ENCODE peak calls at places on chromosome 3, in four cellular contexts. H, X, G and O are unnamed samples. For H3K4me1, the result is how much of the 10 kb centered on the place peaks cover.

GRCh38 chr3:161264771-161265343 is 43.7 kb downstream of the NMD3 start:
- DNase-seq in H (no peak), X (no peak), G (no peak), O (no peak)

GRCh38 chr3:154904328-154904727 is 175.8 kb upstream of the MME start:
- DNase-seq in H (no peak), X (no peak), G (no peak), O (no peak)

GRCh38 chr3:32593903-32594525 is 23.4 kb upstream of the DYNC1LI1 start:
- DNase-seq in H (no peak), X (no peak), G (no peak), O (no peak)

GRCh38 chr3:56790016-56790950 is 11.5 kb downstream of the ARHGEF3 start:
- DNase-seq in H (no peak), X (no peak), G (no peak), O (no peak)

GRCh38 chr3:185534511-185534910 is 17.9 kb downstream of the LIPH start:
- DNase-seq in H (no peak), X (no peak), G (no peak), O (no peak)

GRCh38 chr3:188111002-188111584 is 42.9 kb upstream of the LPP start:
- DNase-seq in H (peak), X (no peak), G (no peak), O (no peak)

GRCh38 chr3:159865042-159865579 is 123.5 kb upstream of the IL12A start:
- DNase-seq in H (no peak), X (no peak), G (no peak), O (no peak)

GRCh38 chr3:14717307-14717706 is 42.4 kb downstream of the C3orf20 start:
- DNase-seq in H (no peak), X (no peak), G (no peak), O (no peak)

GRCh38 chr3:189841474-189842205 is 210.5 kb downstream of the TP63 start:
- DNase-seq in H (no peak), X (no peak), G (no peak), O (no peak)

GRCh38 chr3:100563228-100563627 is 46.2 kb upstream of the ADGRG7 start:
- DNase-seq in H (no peak), X (no peak), G (no peak), O (no peak)

GRCh38 chr3:28328188-28329151 is 20.1 kb upstream of the ZCWPW2 start:
- DNase-seq in H (no peak), X (no peak), G (no peak), O (no peak)

GRCh38 chr3:46057716-46058115 is 30.4 kb upstream of the XCR1 start:
- DNase-seq in H (no peak), X (no peak), G (no peak), O (no peak)

GRCh38 chr3:45940781-45941365 is 2.4 kb upstream of the CXCR6 start:
- DNase-seq in H (no peak), X (no peak), G (no peak), O (no peak)

GRCh38 chr3:9059489-9060400 is 96.5 kb upstream of the RAD18 start:
- DNase-seq in H (no peak), X (no peak), G (no peak), O (no peak)

GRCh38 chr3:182435860-182436259 is 357.4 kb upstream of the ATP11B start:
- DNase-seq in H (no peak), X (no peak), G (no peak), O (no peak)

GRCh38 chr3:81484532-81484931 is 276.9 kb downstream of the GBE1 start:
- DNase-seq in H (no peak), X (no peak), G (no peak), O (no peak)

GRCh38 chr3:177284383-177284881 is 87.2 kb upstream of the TBL1XR1 start:
- DNase-seq in H (peak), X (no peak), G (peak), O (peak)

GRCh38 chr3:57015350-57015729 is 45.1 kb upstream of the SPATA12 start:
- DNase-seq in H (no peak), X (no peak), G (no peak), O (no peak)

DNA sequence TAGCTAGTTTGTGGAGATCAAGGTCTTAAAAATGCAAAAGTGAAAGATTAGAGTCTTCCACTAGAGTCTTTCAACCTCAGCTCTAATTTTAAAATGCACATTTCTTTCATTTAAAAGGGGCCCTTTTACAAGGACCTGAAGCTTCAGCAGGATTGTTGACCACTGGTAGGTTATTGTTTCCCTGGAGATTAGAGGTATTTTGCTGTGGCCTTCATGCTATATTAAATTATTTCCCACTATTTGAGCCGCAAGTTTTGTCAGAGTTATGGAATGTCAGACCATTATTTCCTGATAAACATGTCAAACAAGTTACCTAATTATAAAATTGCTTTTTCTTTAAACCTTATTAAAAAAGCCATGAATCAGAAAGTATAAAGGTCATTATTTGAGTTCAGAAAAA is 103.1 kb upstream of the CCNL1 start:
- DNase-seq in H (no peak), X (no peak), G (no peak), O (no peak)
- H3K4me3 ChIP-seq in H (no peak), X (no peak), G (no peak), O (no peak)

GRCh38 chr3:145893331-145893730 is 267.7 kb downstream of the PLOD2 start:
- DNase-seq in H (no peak), X (no peak), G (no peak), O (no peak)

GRCh38 chr3:145889730-145890129 is 271.3 kb downstream of the PLOD2 start:
- DNase-seq in H (no peak), X (no peak), G (no peak), O (no peak)

GRCh38 chr3:145898487-145898886 is 262.5 kb downstream of the PLOD2 start:
- DNase-seq in H (no peak), X (no peak), G (no peak), O (no peak)

DNA sequence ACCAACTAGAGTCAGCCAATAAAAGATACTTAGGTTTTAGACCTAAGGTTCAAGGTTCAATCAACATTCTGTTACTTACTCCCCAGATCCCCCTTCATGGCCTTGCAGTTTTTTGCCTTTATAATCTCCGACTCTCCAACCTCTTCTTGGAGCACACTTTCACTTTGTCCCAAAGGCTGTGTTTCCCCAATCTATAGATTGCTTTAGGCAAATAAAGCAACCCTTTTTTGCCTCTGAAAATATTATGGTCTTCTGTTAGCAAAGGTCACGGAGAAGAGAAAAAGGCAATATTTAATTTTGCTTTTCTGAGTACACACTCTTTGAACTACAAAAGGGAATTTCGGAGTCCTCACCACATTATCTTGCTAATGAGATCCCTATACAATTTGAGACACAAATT is 268.1 kb downstream of the PLOD2 start:
- DNase-seq in H (no peak), X (no peak), G (no peak), O (no peak)
- H3K4me1 ChIP-seq in H (under half), X (under half), G (under half), O (under half)

DNA sequence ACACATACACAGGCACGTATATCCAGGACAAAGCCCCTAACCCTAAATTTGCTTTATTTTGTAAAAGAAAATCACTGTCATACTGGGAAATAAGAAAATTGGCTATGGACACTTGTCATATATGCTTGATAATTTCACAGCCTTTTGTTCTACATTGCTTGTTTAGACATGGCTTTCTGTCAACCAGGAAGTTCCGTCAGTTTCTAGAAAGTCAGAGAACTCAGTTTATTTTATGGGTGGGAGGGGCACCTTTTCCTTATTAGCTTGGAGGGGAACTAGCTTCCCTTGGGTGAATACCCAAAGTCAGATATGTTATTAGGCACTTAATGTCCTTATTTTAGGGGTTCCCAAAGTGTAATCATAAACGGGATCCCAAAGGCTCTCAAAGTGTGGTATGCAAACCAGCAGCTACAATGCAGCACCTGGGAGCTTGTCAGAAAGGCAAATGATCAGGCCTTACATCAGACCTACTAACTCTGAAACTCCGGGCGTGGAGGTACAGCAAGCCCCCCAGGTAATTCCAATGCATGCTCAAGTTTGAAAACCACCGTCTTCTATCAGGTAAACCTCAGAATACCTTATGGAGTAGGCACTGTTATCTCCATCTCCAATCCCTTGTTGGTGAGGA is 50.1 kb downstream of the CADPS start:
- DNase-seq in H (no peak), X (no peak), G (no peak), O (no peak)
- H3K4me3 ChIP-seq in H (no peak), X (no peak), G (no peak), O (no peak)

GRCh38 chr3:157152438-157152837 is 7.5 kb downstream of the CCNL1 start:
- DNase-seq in H (no peak), X (no peak), G (no peak), O (no peak)
- H3K4me1 ChIP-seq in H (under half), X (under half), G (under half), O (under half)

DNA sequence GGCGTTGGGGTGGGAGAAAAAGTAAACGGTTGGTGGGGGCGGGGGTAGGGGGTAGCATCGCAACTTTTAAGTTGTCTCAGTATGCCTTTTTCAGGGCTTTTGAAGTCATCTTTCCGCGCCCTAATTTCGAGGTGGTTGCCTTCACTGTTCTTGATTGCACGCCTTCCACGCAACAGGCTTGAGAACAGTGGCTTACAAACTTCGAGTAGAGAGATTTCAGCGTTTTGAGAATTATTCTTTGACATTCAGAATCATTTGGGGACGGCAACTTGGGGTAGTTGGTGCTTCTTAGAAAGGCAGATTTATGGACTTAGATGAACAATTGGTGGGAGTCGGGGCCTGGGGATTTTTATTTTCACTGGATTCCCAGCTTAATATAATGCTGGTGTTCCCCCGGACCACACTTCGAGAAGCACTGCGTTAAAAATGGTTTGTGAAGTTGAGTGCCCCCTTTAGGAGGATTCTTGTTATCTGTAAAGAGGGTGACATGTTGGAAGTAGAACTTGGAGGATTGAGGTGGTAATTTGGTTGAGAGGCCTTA is 880 bp downstream of the PPP4R2 start:
- DNase-seq in H (peak), X (peak), G (no peak), O (peak)
- H3K4me3 ChIP-seq in H (peak), X (peak), G (peak), O (peak)

GRCh38 chr3:39143051-39143885 is 10.1 kb downstream of the CSRNP1 start:
- DNase-seq in H (no peak), X (no peak), G (no peak), O (no peak)

GRCh38 chr3:39140341-39140971 is 12.9 kb downstream of the CSRNP1 start:
- DNase-seq in H (no peak), X (no peak), G (no peak), O (no peak)

GRCh38 chr3:39144095-39144747 is 9.2 kb downstream of the CSRNP1 start:
- DNase-seq in H (no peak), X (no peak), G (no peak), O (no peak)

GRCh38 chr3:39141211-39141995 is 12.0 kb downstream of the CSRNP1 start:
- DNase-seq in H (peak), X (no peak), G (peak), O (no peak)

DNA sequence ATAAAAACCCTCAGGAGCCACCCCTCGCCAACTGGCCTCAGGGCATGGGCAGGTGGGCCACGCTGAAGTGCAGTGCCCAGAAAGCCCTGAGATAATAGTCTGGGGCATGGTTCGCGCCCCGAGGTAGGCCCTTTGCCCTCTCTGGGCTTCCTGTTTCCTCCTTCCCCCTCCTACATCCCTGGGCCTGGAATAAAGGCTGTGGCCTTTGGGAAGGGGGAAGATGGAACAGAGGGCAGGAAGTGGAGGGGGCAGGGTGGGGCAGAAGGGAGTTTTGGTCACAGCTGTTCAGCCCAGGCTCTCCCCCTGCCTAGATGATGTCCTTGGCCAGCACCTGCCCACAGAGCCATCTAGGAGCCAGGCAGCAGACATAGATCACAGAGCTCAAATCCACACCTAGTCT is 11.3 kb downstream of the CSRNP1 start:
- DNase-seq in H (no peak), X (no peak), G (no peak), O (peak)
- H3K4me1 ChIP-seq in H (half or more), X (under half), G (under half), O (under half)